ENCODE peak calls at places on chromosomes 2 and 18, in five cellular contexts. H is neural crest cell, I is HFF-Myc, U is WTC11, Z is bronchial epithelial cell. B is an unnamed sample.

GRCh38 chr2:219073413-219074129 is 12.8 kb upstream of the IHH start:
- DNase-seq in H (peak; percentile 35), I (peak; percentile 12), U (peak; percentile 66), Z (peak; percentile 52), B (peak; percentile 32)

GRCh38 chr2:105627530-105627929 is 117.2 kb upstream of the NCK2 start:
- DNase-seq in H (no peak), I (no peak), U (no peak), Z (no peak), B (no peak)

GRCh38 chr18:36155960-36156757 is 26.5 kb downstream of the ELP2 start:
- DNase-seq in H (no peak), I (no peak), U (no peak), Z (no peak), B (no peak)

GRCh38 chr18:35028556-35028955 is 12.7 kb upstream of the MAPRE2 start:
- DNase-seq in H (no peak), I (no peak), U (no peak), Z (no peak), B (no peak)

GRCh38 chr18:23838801-23839366 is 149.6 kb downstream of the LAMA3 start:
- DNase-seq in H (no peak), I (no peak), U (no peak), Z (peak; percentile 80), B (no peak)

GRCh38 chr2:1224901-1225300 is 188.4 kb upstream of the TPO start:
- DNase-seq in H (no peak), I (no peak), U (no peak), Z (peak; percentile 13), B (no peak)

GRCh38 chr2:100940766-100941645 is 61.1 kb upstream of the RPL31 start:
- DNase-seq in H (no peak), I (no peak), U (no peak), Z (no peak), B (no peak)

GRCh38 chr2:240962371-240963064 is 35.9 kb upstream of the SNED1 start:
- DNase-seq in H (no peak), I (no peak), U (no peak), Z (no peak), B (no peak)

GRCh38 chr18:24672165-24672950 is 211.9 kb downstream of the HRH4 start:
- DNase-seq in H (no peak), I (no peak), U (no peak), Z (no peak), B (no peak)

GRCh38 chr2:72115361-72116080 is 32.1 kb downstream of the CYP26B1 start:
- DNase-seq in H (peak; percentile 26), I (peak; percentile 70), U (no peak), Z (peak; percentile 96), B (peak; percentile 77)

GRCh38 chr2:217932661-217933325 is 70.0 kb downstream of the TNS1 start:
- DNase-seq in H (no peak), I (no peak), U (no peak), Z (no peak), B (no peak)
- TF ChIP-seq CTCF in H (peak; percentile 23), I (peak; percentile 20), U (no peak), Z (no peak), B (no peak)

GRCh38 chr2:119536209-119536608 is 8.0 kb upstream of the CFAP221 start:
- DNase-seq in H (no peak), I (no peak), U (no peak), Z (no peak), B (no peak)
- TF ChIP-seq CTCF in H (no peak), I (no peak), U (no peak), Z (no peak), B (no peak)

GRCh38 chr18:33355263-33355662 is 85.3 kb downstream of the CCDC178 start:
- DNase-seq in H (no peak), I (no peak), U (no peak), Z (peak; percentile 58), B (no peak)

GRCh38 chr18:33356735-33357134 is 83.8 kb downstream of the CCDC178 start:
- DNase-seq in H (no peak), I (no peak), U (no peak), Z (no peak), B (no peak)

DNA sequence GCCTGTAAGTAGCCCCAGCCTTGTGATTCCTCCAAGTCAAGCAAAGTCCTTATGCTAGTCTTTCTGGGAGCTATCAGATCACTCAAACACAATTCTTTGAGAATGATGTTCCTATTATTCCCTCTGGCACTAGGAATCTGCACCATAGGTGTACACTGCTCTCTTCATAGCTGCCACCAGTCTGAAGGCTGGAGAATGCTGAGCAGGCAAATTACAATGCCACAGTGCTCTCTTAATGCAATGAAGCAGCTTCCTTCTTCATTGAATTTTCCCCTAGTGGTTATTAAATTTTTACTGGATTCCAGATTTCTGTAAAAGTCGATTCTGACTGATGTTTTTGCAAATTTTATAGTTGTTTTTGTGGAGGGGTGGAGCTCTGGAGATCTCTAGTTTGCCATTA is 84.8 kb downstream of the CCDC178 start:
- DNase-seq in H (no peak), I (no peak), U (no peak), Z (no peak), B (no peak)
- TF ChIP-seq CTCF in H (no peak), I (no peak), U (no peak), Z (no peak), B (no peak)

GRCh38 chr18:12074734-12075133 is 18.9 kb upstream of the ANKRD62 start:
- DNase-seq in H (no peak), I (no peak), U (no peak), Z (no peak), B (no peak)
- TF ChIP-seq CTCF in H (no peak), I (no peak), U (no peak), Z (peak; percentile 28), B (no peak)

GRCh38 chr2:134722728-134723127 is 3.9 kb upstream of the TMEM163 start:
- DNase-seq in H (no peak), I (no peak), U (peak; percentile 56), Z (no peak), B (no peak)
- TF ChIP-seq CTCF in H (peak; percentile 49), I (peak; percentile 21), U (peak; percentile 53), Z (peak; percentile 12), B (no peak)

GRCh38 chr2:134124047-134124753 is 129.7 kb upstream of the MGAT5 start:
- DNase-seq in H (no peak), I (no peak), U (no peak), Z (no peak), B (no peak)
- TF ChIP-seq CTCF in H (no peak), I (no peak), U (no peak), Z (no peak), B (no peak)